ENCODE peak calls at places on chromosomes 6 and 20, in six cellular contexts. J is spleen, B is stomach, H is Panc1, K is GM12878, X is HCT116. M is an unnamed sample.

GRCh38 chr6:38671885-38672467 is 31.0 kb downstream of the GLO1 start:
- DNase-seq in K (peak), X (peak), H (peak), B (no peak), J (no peak), M (peak)

GRCh38 chr6:47360388-47360787 is 50.7 kb upstream of the TNFRSF21 start:
- DNase-seq in X (no peak), B (no peak), H (no peak), K (peak), J (no peak), M (no peak)

GRCh38 chr6:35677456-35677855 is 11.3 kb downstream of the FKBP5 start:
- DNase-seq in K (no peak), B (peak), H (no peak), X (no peak), J (no peak), M (no peak)

GRCh38 chr6:158037771-158038170 is 56.1 kb downstream of the SYNJ2 start:
- DNase-seq in J (peak), H (no peak), K (no peak), X (no peak), B (no peak), M (no peak)

GRCh38 chr6:134739299-134740090 is 210.4 kb downstream of the ALDH8A1 start:
- DNase-seq in X (no peak), B (no peak), H (no peak), J (no peak), K (no peak), M (no peak)

GRCh38 chr20:44701116-44701865 is 13.9 kb upstream of the CCN5 start:
- DNase-seq in K (no peak), H (no peak), J (no peak), B (no peak), X (no peak), M (peak)

GRCh38 chr6:112153926-112154621 is 66.7 kb downstream of the FAM229B start:
- DNase-seq in B (no peak), H (peak), X (no peak), J (no peak), K (no peak), M (no peak)

GRCh38 chr6:139894271-139894670 is 519.8 kb upstream of the CITED2 start:
- DNase-seq in H (no peak), K (no peak), J (no peak), X (no peak), B (no peak), M (no peak)

GRCh38 chr6:5749016-5749665 is 257.6 kb downstream of the NRN1 start:
- DNase-seq in X (no peak), K (no peak), B (no peak), J (no peak), H (no peak), M (no peak)

GRCh38 chr6:136059308-136059707 is 190.8 kb downstream of the MTFR2 start:
- DNase-seq in B (no peak), K (no peak), H (no peak), X (no peak), J (no peak), M (no peak)

GRCh38 chr20:59493926-59494325 is 110.4 kb upstream of the PHACTR3 start:
- DNase-seq in B (no peak), J (no peak), K (no peak), H (no peak), X (no peak), M (no peak)

GRCh38 chr6:119347466-119348307 is 1.9 kb downstream of the MAN1A1 start:
- DNase-seq in X (no peak), K (no peak), H (no peak), B (peak), J (peak), M (peak)

GRCh38 chr6:32491703-32492102 is 38.4 kb downstream of the HLA-DRB5 start:
- DNase-seq in J (no peak), K (no peak), B (no peak), X (no peak), H (no peak), M (no peak)

GRCh38 chr6:4402477-4402976 is 267.2 kb upstream of the ECI2 start:
- DNase-seq in H (peak), B (no peak), K (no peak), J (no peak), X (no peak), M (no peak)

GRCh38 chr6:87277123-87277522 is 45.3 kb upstream of the SMIM8 start:
- DNase-seq in H (no peak), B (no peak), J (no peak), X (no peak), K (no peak), M (no peak)

GRCh38 chr6:37131104-37131959 is 38.6 kb upstream of the PIM1 start:
- DNase-seq in K (no peak), H (no peak), B (peak), X (no peak), J (no peak), M (no peak)

GRCh38 chr6:110173506-110174132 is 5.9 kb downstream of the WASF1 start:
- DNase-seq in B (no peak), H (no peak), J (no peak), X (no peak), K (no peak), M (peak)

GRCh38 chr6:152330984-152331383 is 306.2 kb downstream of the SYNE1 start:
- DNase-seq in X (no peak), K (no peak), J (no peak), B (no peak), H (no peak), M (no peak)

GRCh38 chr6:132192646-132193045 is 208.6 kb downstream of the MOXD1 start:
- DNase-seq in B (no peak), K (no peak), H (no peak), X (no peak), J (no peak), M (no peak)

GRCh38 chr6:96089173-96089572 is 73.4 kb downstream of the FUT9 start:
- DNase-seq in H (peak), K (no peak), J (no peak), B (peak), X (peak), M (peak)

GRCh38 chr6:134464690-134465411 is 146.9 kb upstream of the SGK1 start:
- DNase-seq in J (no peak), H (no peak), X (no peak), B (no peak), K (no peak), M (peak)

GRCh38 chr6:170433163-170434095 is 119.7 kb downstream of the PSMB1 start:
- DNase-seq in J (no peak), X (no peak), K (no peak), H (no peak), B (no peak), M (no peak)

GRCh38 chr6:84773431-84774173 is 9.2 kb upstream of the TBX18 start:
- DNase-seq in J (peak), X (no peak), H (no peak), B (no peak), K (no peak), M (peak)
- TF ChIP-seq POLR2AphosphoS5 in J (no peak), X (peak), H (no peak), B (no peak), K (no peak), M (no peak)

GRCh38 chr6:15623282-15624116 is 39.3 kb downstream of the DTNBP1 start:
- DNase-seq in K (no peak), J (no peak), H (no peak), X (no peak), B (no peak), M (peak)
- H3K27ac ChIP-seq in K (no peak), J (no peak), H (no peak), X (no peak), B (no peak), M (no peak)

GRCh38 chr6:30727920-30728605 is 7.9 kb downstream of the TUBB start:
- DNase-seq in J (peak), X (no peak), K (no peak), H (no peak), B (no peak), M (no peak)
- TF ChIP-seq POLR2AphosphoS5 in J (no peak), X (no peak), K (no peak), H (no peak), B (no peak), M (no peak)

DNA sequence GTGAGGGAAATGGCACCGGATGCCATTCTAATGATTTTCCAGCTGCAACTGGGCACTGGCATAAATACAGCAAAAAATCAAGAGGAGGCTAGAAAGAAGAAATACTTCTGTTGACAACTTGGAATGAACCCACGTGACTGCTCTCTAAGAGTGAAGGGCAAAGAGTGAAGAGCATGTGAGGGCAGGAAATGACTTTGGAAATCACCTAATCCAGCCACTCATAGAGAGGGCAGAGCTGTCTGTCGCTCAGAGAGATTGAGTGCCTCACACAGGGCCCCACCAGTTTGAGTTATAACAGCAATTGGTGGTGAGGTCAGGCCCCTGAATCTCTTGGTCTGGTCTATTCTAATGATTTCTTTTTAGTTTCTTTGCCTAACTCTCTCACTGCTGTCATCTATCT is 3.9 kb upstream of the NEDD9 start:
- DNase-seq in X (no peak), B (no peak), H (no peak), J (no peak), K (peak), M (no peak)
- H3K27ac ChIP-seq in X (no peak), B (no peak), H (no peak), J (peak), K (peak), M (no peak)

GRCh38 chr20:50360218-50360672 is 149.9 kb upstream of the PTPN1 start:
- DNase-seq in J (peak), X (no peak), B (no peak), H (no peak), K (no peak), M (no peak)
- TF ChIP-seq POLR2AphosphoS5 in J (no peak), X (no peak), B (no peak), H (no peak), K (no peak), M (no peak)